ENCODE peak calls at places on chromosome 10, in six cellular contexts. Z is A549, D is HepG2, R is HEK293T, H is IMR-90, X is K562. W is an unnamed sample.

GRCh38 chr10:47278152-47278473 is 21.9 kb upstream of the GDF10 start:
- DNase-seq in X (no peak), D (no peak), H (no peak), R (no peak), Z (no peak), W (no peak)

GRCh38 chr10:88992945-88993537 is 2.4 kb downstream of the FAS start:
- DNase-seq in H (peak; percentile 54), R (no peak), Z (no peak), X (no peak), D (no peak), W (no peak)

GRCh38 chr10:129784891-129785290 is 179.2 kb downstream of the EBF3 start:
- DNase-seq in D (no peak), H (no peak), Z (no peak), X (no peak), R (no peak), W (no peak)

GRCh38 chr10:75355706-75356105 is 45.9 kb downstream of the ZNF503 start:
- DNase-seq in R (no peak), X (no peak), Z (no peak), H (peak; percentile 21), D (no peak), W (no peak)

GRCh38 chr10:5528989-5529701 is 4.4 kb downstream of the CALML3 start:
- DNase-seq in Z (no peak), R (no peak), X (no peak), D (no peak), H (no peak), W (no peak)

GRCh38 chr10:11551915-11552602 is 59.4 kb downstream of the USP6NL start:
- DNase-seq in R (no peak), H (peak; percentile 97), D (peak; percentile 63), Z (peak; percentile 19), X (peak; percentile 61), W (no peak)

GRCh38 chr10:63583397-63583796 is 62.2 kb downstream of the REEP3 start:
- DNase-seq in D (no peak), Z (no peak), H (no peak), R (no peak), X (peak; percentile 83), W (no peak)

GRCh38 chr10:114755537-114755936 is 66.0 kb upstream of the FHIP2A start:
- DNase-seq in R (no peak), Z (no peak), X (no peak), D (no peak), H (no peak), W (no peak)

GRCh38 chr10:106925187-106925586 is 239.3 kb downstream of the SORCS1 start:
- DNase-seq in D (no peak), R (peak; percentile 34), H (no peak), Z (no peak), X (no peak), W (no peak)

GRCh38 chr10:51063659-51064535 is 10.4 kb upstream of the PRKG1 start:
- DNase-seq in D (peak; percentile 7), H (peak; percentile 77), X (peak; percentile 7), Z (no peak), R (no peak), W (no peak)

GRCh38 chr10:6530211-6530840 is 49.8 kb downstream of the PRKCQ start:
- DNase-seq in D (no peak), Z (no peak), R (no peak), X (no peak), H (no peak), W (no peak)

GRCh38 chr10:47038881-47039557 is 127.8 kb downstream of the PTPN20 start:
- DNase-seq in Z (no peak), X (peak; percentile 16), R (no peak), H (no peak), D (no peak), W (no peak)

GRCh38 chr10:69090687-69091450 is 3.0 kb downstream of the SRGN start:
- DNase-seq in Z (no peak), R (no peak), H (no peak), D (no peak), X (peak; percentile 36), W (no peak)

GRCh38 chr10:14837003-14837755 is 658 bp downstream of the CDNF start:
- DNase-seq in H (no peak), X (peak; percentile 11), R (no peak), D (peak; percentile 6), Z (no peak), W (no peak)

GRCh38 chr10:21534611-21535493 is 820 bp downstream of the MLLT10 start:
- DNase-seq in H (peak; percentile 45), R (peak; percentile 53), Z (peak; percentile 31), X (peak; percentile 85), D (peak; percentile 60), W (no peak)

GRCh38 chr10:2392145-2392812 is 655.0 kb upstream of the ADARB2 start:
- DNase-seq in X (no peak), D (no peak), H (no peak), Z (no peak), R (no peak), W (no peak)

GRCh38 chr10:80324086-80324485 is 32.5 kb downstream of the DYDC1 start:
- DNase-seq in R (no peak), D (no peak), H (peak; percentile 16), X (no peak), Z (no peak), W (no peak)

GRCh38 chr10:97805960-97806359 is 34.2 kb upstream of the SFRP5 start:
- DNase-seq in D (no peak), Z (no peak), H (no peak), R (no peak), X (no peak), W (no peak)

GRCh38 chr10:86308056-86308455 is 58.5 kb downstream of the GRID1 start:
- DNase-seq in D (no peak), Z (no peak), R (no peak), H (no peak), X (no peak), W (no peak)

GRCh38 chr10:97683556-97684357 is 3.3 kb downstream of the AVPI1 start:
- DNase-seq in D (no peak), R (no peak), H (peak; percentile 70), Z (peak; percentile 47), X (peak; percentile 29), W (no peak)

GRCh38 chr10:42932735-42933453 is 144.0 kb upstream of the RET start:
- DNase-seq in X (peak; percentile 28), D (no peak), Z (no peak), R (no peak), H (no peak), W (no peak)

GRCh38 chr10:29878492-29878891 is 180.9 kb downstream of the JCAD start:
- DNase-seq in R (no peak), D (no peak), H (no peak), Z (no peak), X (no peak), W (no peak)

GRCh38 chr10:5527332-5528200 is 2.8 kb downstream of the CALML3 start:
- DNase-seq in H (no peak), X (no peak), D (peak; percentile 50), Z (no peak), R (no peak), W (no peak)

GRCh38 chr10:59944339-59944935 is 38.1 kb upstream of the CCDC6 start:
- DNase-seq in R (no peak), X (no peak), D (no peak), Z (no peak), H (no peak), W (no peak)

GRCh38 chr10:3783313-3783689 is 1.7 kb downstream of the KLF6 start:
- DNase-seq in D (no peak), X (no peak), H (peak; percentile 86), R (peak; percentile 41), Z (no peak), W (peak; percentile 60)

GRCh38 chr10:86204421-86205045 is 162.1 kb downstream of the GRID1 start:
- DNase-seq in H (no peak), X (no peak), Z (no peak), R (no peak), D (no peak), W (no peak)

GRCh38 chr10:32204606-32205005 is 142.4 kb downstream of the EPC1 start:
- DNase-seq in H (no peak), R (no peak), D (no peak), Z (no peak), X (no peak), W (no peak)

GRCh38 chr10:58225654-58226053 is 42.0 kb downstream of the IPMK start:
- DNase-seq in Z (no peak), D (no peak), H (no peak), R (no peak), X (no peak), W (no peak)
- TF ChIP-seq BHLHE40 in Z (no peak), D (no peak), H (no peak), R (no peak), X (no peak), W (no peak)

GRCh38 chr10:23354630-23355343 is 10.2 kb upstream of the C10orf67 start:
- DNase-seq in H (no peak), X (no peak), D (no peak), R (no peak), Z (no peak), W (no peak)

GRCh38 chr10:23361665-23362064 is 17.1 kb upstream of the C10orf67 start:
- DNase-seq in D (no peak), Z (no peak), X (no peak), R (no peak), H (no peak), W (no peak)

GRCh38 chr10:23359692-23360380 is 15.2 kb upstream of the C10orf67 start:
- DNase-seq in R (no peak), Z (no peak), H (no peak), X (no peak), D (no peak), W (no peak)

GRCh38 chr10:23362069-23362830 is 17.7 kb upstream of the C10orf67 start:
- DNase-seq in X (no peak), R (no peak), H (no peak), D (no peak), Z (no peak), W (no peak)

GRCh38 chr10:23358357-23358756 is 13.8 kb upstream of the C10orf67 start:
- DNase-seq in X (peak; percentile 8), H (peak; percentile 24), Z (no peak), D (no peak), R (no peak), W (no peak)
- TF ChIP-seq BHLHE40 in X (no peak), H (no peak), Z (no peak), D (no peak), R (no peak), W (no peak)

GRCh38 chr10:58943960-58944359 is 232.5 kb upstream of the PHYHIPL start:
- DNase-seq in R (no peak), D (no peak), X (no peak), Z (no peak), H (no peak), W (no peak)
- TF ChIP-seq BHLHE40 in R (no peak), D (no peak), X (no peak), Z (no peak), H (no peak), W (no peak)

GRCh38 chr10:132362151-132362611 is 30.2 kb downstream of the LRRC27 start:
- DNase-seq in X (no peak), R (no peak), Z (no peak), D (no peak), H (no peak), W (no peak)

GRCh38 chr10:132363376-132363775 is 31.4 kb downstream of the LRRC27 start:
- DNase-seq in X (no peak), R (no peak), H (no peak), D (no peak), Z (no peak), W (no peak)

GRCh38 chr10:132359305-132360040 is 27.5 kb downstream of the LRRC27 start:
- DNase-seq in D (no peak), H (no peak), R (no peak), Z (no peak), X (peak; percentile 16), W (no peak)

GRCh38 chr10:132361581-132362101 is 29.6 kb downstream of the LRRC27 start:
- DNase-seq in Z (no peak), X (no peak), R (no peak), H (no peak), D (no peak), W (no peak)

GRCh38 chr10:132360766-132361447 is 28.9 kb downstream of the LRRC27 start:
- DNase-seq in R (peak; percentile 75), H (no peak), D (no peak), X (peak; percentile 54), Z (peak; percentile 44), W (no peak)
- TF ChIP-seq BHLHE40 in R (no peak), H (no peak), D (no peak), X (no peak), Z (no peak), W (no peak)